ENCODE peak calls at places on chromosomes 2 and 18, in seven cellular contexts. W is suprapubic skin; Q is cardiac fibroblast; H is GM06990; J is omental fat pad; L is activated CD8-positive, alpha-beta T cell treated with anti-CD3 and anti-CD28 coated beads for 36 hours; E is WTC11. U is an unnamed sample.

GRCh38 chr2:185990861-185991525 is 252.4 kb downstream of the FSIP2 start:
- DNase-seq in L (no peak), E (no peak), H (no peak), W (no peak), J (no peak), Q (no peak), U (no peak)

GRCh38 chr2:52881606-52882005 is 886.0 kb upstream of the CHAC2 start:
- DNase-seq in E (no peak), J (no peak), Q (no peak), W (no peak), H (no peak), L (no peak), U (no peak)

GRCh38 chr2:118168606-118169005 is 80.3 kb downstream of the INSIG2 start:
- DNase-seq in W (no peak), E (no peak), Q (no peak), J (no peak), H (no peak), L (no peak), U (no peak)

GRCh38 chr2:64876137-64876647 is 113.0 kb upstream of the SLC1A4 start:
- DNase-seq in Q (peak), W (no peak), E (peak), H (no peak), L (no peak), J (no peak), U (no peak)

GRCh38 chr2:48146552-48146951 is 240.3 kb upstream of the FBXO11 start:
- DNase-seq in E (no peak), H (no peak), J (no peak), L (peak), Q (no peak), W (no peak), U (no peak)

GRCh38 chr18:78602430-78602829 is 377.2 kb upstream of the SALL3 start:
- DNase-seq in E (no peak), L (no peak), H (no peak), W (no peak), Q (no peak), J (no peak), U (no peak)

GRCh38 chr2:223681125-223681524 is 79.0 kb upstream of the SCG2 start:
- DNase-seq in E (no peak), J (no peak), Q (no peak), L (no peak), H (no peak), W (no peak), U (no peak)

GRCh38 chr2:8568543-8569302 is 113.1 kb upstream of the ID2 start:
- DNase-seq in E (no peak), Q (no peak), J (no peak), W (peak), H (no peak), L (no peak), U (no peak)

GRCh38 chr2:181231151-181231550 is 226.0 kb upstream of the ITGA4 start:
- DNase-seq in W (no peak), J (no peak), H (no peak), L (no peak), Q (no peak), E (no peak), U (no peak)
- TF ChIP-seq CTCF in W (no peak), J (no peak), H (no peak), L (no peak), Q (no peak), E (no peak), U (no peak)

GRCh38 chr2:71894266-71894665 is 253.4 kb downstream of the CYP26B1 start:
- DNase-seq in Q (no peak), E (peak), L (no peak), J (no peak), W (peak), H (no peak), U (peak)
- TF ChIP-seq CTCF in Q (no peak), E (no peak), L (no peak), J (no peak), W (no peak), H (no peak), U (no peak)

GRCh38 chr2:77434880-77435279 is 87.3 kb downstream of the LRRTM4 start:
- DNase-seq in H (no peak), Q (no peak), E (peak), J (no peak), W (no peak), L (no peak), U (no peak)
- TF ChIP-seq CTCF in H (no peak), Q (no peak), E (no peak), J (no peak), W (no peak), L (no peak), U (no peak)

DNA sequence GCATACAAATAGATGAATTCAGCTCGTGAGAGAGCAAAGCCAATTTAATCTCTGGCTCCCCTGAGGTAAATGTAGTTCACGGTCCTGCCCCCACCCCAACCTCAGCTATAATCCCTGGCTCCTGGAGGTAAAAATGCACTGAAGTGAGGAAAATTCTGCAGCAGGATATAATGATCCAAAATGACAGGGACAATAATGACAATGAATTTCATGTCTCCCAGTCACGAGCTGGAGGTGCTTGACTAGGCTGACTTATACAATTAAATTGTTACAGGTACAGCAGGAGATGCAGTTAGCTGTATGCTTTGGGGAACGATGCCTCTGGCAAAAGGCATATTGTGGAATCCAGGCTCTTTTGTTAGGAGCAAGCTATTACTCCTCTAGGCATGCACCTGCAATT is 82.0 kb downstream of the GPD2 start:
- DNase-seq in W (no peak), J (no peak), L (no peak), Q (no peak), E (no peak), H (no peak), U (no peak)
- TF ChIP-seq CTCF in W (no peak), J (no peak), L (no peak), Q (no peak), E (no peak), H (no peak), U (no peak)